ENCODE peak calls at places on chromosomes 12 and 14, in four cellular contexts. K is activated CD8-positive, alpha-beta memory T cell treated with anti-CD3 and anti-CD28 coated beads, Interleukin-2, amount 50 U/mL, for 48 hours; I is upper lobe of left lung; D is hippocampal formation. G is an unnamed sample.

GRCh38 chr12:11228268-11228879 is 41.1 kb downstream of the PRB3 start:
- DNase-seq in K (peak; percentile 55), I (no peak), D (no peak), G (peak; percentile 47)

GRCh38 chr12:87870061-87870460 is 159.1 kb downstream of the C12orf50 start:
- DNase-seq in K (no peak), I (no peak), D (no peak), G (no peak)

GRCh38 chr12:45235087-45236025 is 19.5 kb downstream of the ANO6 start:
- DNase-seq in K (no peak), I (no peak), D (no peak), G (no peak)

GRCh38 chr14:106129274-106129673 is 602.9 kb downstream of the TMEM121 start:
- DNase-seq in K (peak; percentile 66), I (no peak), D (no peak), G (no peak)

GRCh38 chr12:40405419-40405818 is 180.6 kb downstream of the LRRK2 start:
- DNase-seq in K (no peak), I (no peak), D (no peak), G (no peak)

GRCh38 chr12:66947119-66947518 is 268.2 kb upstream of the GRIP1 start:
- DNase-seq in K (no peak), I (no peak), D (no peak), G (no peak)

GRCh38 chr12:109654357-109654756 is 59.3 kb upstream of the FAM222A start:
- DNase-seq in K (no peak), I (peak; percentile 78), D (no peak), G (no peak)

GRCh38 chr14:36663404-36664321 is 2.0 kb downstream of the PAX9 start:
- DNase-seq in K (no peak), I (peak; percentile 62), D (no peak), G (no peak)

GRCh38 chr12:65871865-65872645 is 47.8 kb downstream of the HMGA2 start:
- DNase-seq in K (no peak), I (no peak), D (no peak), G (no peak)

GRCh38 chr14:102222751-102223150 is 82.2 kb downstream of the MOK start:
- DNase-seq in K (no peak), I (no peak), D (no peak), G (no peak)

GRCh38 chr12:57611810-57612710 is 825 bp downstream of the ARHGEF25 start:
- DNase-seq in K (no peak), I (no peak), D (no peak), G (no peak)

GRCh38 chr12:123034865-123035264 is 54.4 kb downstream of the ARL6IP4 start:
- DNase-seq in K (no peak), I (no peak), D (no peak), G (no peak)

GRCh38 chr12:97609957-97610356 is 147.4 kb downstream of the RMST start:
- DNase-seq in K (no peak), I (no peak), D (no peak), G (no peak)

GRCh38 chr12:126784328-126784921 is 1482.5 kb upstream of the TMEM132C start:
- DNase-seq in K (no peak), I (no peak), D (peak; percentile 8), G (peak; percentile 11)

GRCh38 chr12:57993030-57993429 is 51.7 kb downstream of the ATP23 start:
- DNase-seq in K (no peak), I (no peak), D (no peak), G (no peak)

GRCh38 chr12:54033106-54033979 is 493 bp downstream of the HOXC5 start:
- DNase-seq in K (no peak), I (peak; percentile 84), D (no peak), G (no peak)

GRCh38 chr14:70339970-70340369 is 19.5 kb downstream of the COX16 start:
- DNase-seq in K (no peak), I (no peak), D (no peak), G (no peak)

GRCh38 chr14:36227802-36228201 is 51.3 kb upstream of the PTCSC3 start:
- DNase-seq in K (no peak), I (no peak), D (no peak), G (no peak)

GRCh38 chr12:6613015-6613775 is 6.0 kb upstream of the CHD4 start:
- DNase-seq in K (peak; percentile 58), I (no peak), D (peak; percentile 78), G (peak; percentile 77)

GRCh38 chr12:63949902-63950301 is 105.4 kb downstream of the SRGAP1 start:
- DNase-seq in K (no peak), I (no peak), D (peak; percentile 20), G (no peak)

GRCh38 chr12:40171501-40171900 is 53.3 kb upstream of the LRRK2 start:
- DNase-seq in K (no peak), I (no peak), D (no peak), G (no peak)

GRCh38 chr14:36505193-36505815 is 14.7 kb downstream of the NKX2-1 start:
- DNase-seq in K (peak; percentile 64), I (peak; percentile 91), D (no peak), G (no peak)

GRCh38 chr12:124898200-124898950 is 16.1 kb downstream of the UBC start:
- DNase-seq in K (peak; percentile 79), I (peak; percentile 82), D (peak; percentile 63), G (no peak)

GRCh38 chr14:72706485-72706884 is 187.4 kb downstream of the DPF3 start:
- DNase-seq in K (no peak), I (no peak), D (no peak), G (no peak)

GRCh38 chr12:51591020-51591901 is at the start of gene SCN8A:
- DNase-seq in K (peak; percentile 74), I (peak; percentile 90), D (peak; percentile 60), G (peak; percentile 78)

GRCh38 chr12:131089526-131090253 is 136.0 kb downstream of the ADGRD1 start:
- DNase-seq in K (peak; percentile 49), I (no peak), D (no peak), G (no peak)

GRCh38 chr14:102370305-102370809 is 7.6 kb downstream of the TECPR2 start:
- DNase-seq in K (no peak), I (no peak), D (no peak), G (no peak)

GRCh38 chr14:35504260-35504659 is 29.7 kb upstream of the INSM2 start:
- DNase-seq in K (no peak), I (no peak), D (no peak), G (no peak)

GRCh38 chr12:41014643-41015020 is 173.5 kb upstream of the PDZRN4 start:
- DNase-seq in K (no peak), I (no peak), D (no peak), G (no peak)

GRCh38 chr12:101935769-101936741 is 58.7 kb downstream of the DRAM1 start:
- DNase-seq in K (no peak), I (no peak), D (no peak), G (no peak)

G was measured in neuronal stem cell.